ENCODE peak calls at places on chromosomes 4 and X, in six cellular contexts. E is neural progenitor cell; J is endodermal cell; P is thoracic aorta; Z is H1; Q is CD8-positive, alpha-beta memory T cell. I is an unnamed sample. For H3K4me1, the result is how much of the 10 kb centered on the place peaks cover.

GRCh38 chr4:89158884-89159503 is 47.7 kb downstream of the TIGD2 start:
- DNase-seq in J (no peak), Q (no peak), P (no peak), E (peak), Z (no peak), I (no peak)

GRCh38 chr4:119832731-119833233 is 204.2 kb upstream of the PDE5A start:
- DNase-seq in J (no peak), Z (no peak), E (no peak), P (no peak), Q (no peak), I (no peak)

GRCh38 chr4:4386296-4386735 is 586 bp upstream of the NSG1 start:
- DNase-seq in Q (peak), E (peak), Z (no peak), P (no peak), J (peak), I (peak)

GRCh38 chrX:131792789-131793462 is 230.2 kb upstream of the STK26 start:
- DNase-seq in P (no peak), Q (no peak), E (no peak), J (no peak), Z (no peak), I (peak)

GRCh38 chr4:25184056-25184455 is 23.8 kb upstream of the SEPSECS start:
- DNase-seq in E (no peak), P (no peak), Z (no peak), J (no peak), Q (no peak), I (no peak)

GRCh38 chr4:5018603-5019002 is 655 bp downstream of the CYTL1 start:
- DNase-seq in P (no peak), E (no peak), Z (no peak), J (peak), Q (no peak), I (no peak)

GRCh38 chr4:180615746-180616145 is 1627.5 kb upstream of the TENM3 start:
- DNase-seq in Z (no peak), P (no peak), Q (no peak), J (no peak), E (peak), I (no peak)

GRCh38 chr4:16031554-16032381 is 52.1 kb downstream of the PROM1 start:
- DNase-seq in Z (no peak), J (no peak), P (no peak), E (no peak), Q (no peak), I (no peak)

GRCh38 chrX:17778984-17779383 is 41.7 kb downstream of the SCML1 start:
- DNase-seq in Z (no peak), E (no peak), Q (no peak), P (no peak), J (no peak), I (no peak)

GRCh38 chr4:181548873-181549541 is 694.2 kb upstream of the TENM3 start:
- DNase-seq in P (no peak), E (no peak), J (no peak), Z (peak), Q (no peak), I (no peak)

GRCh38 chrX:141989802-141990201 is 86.1 kb downstream of the MAGEC1 start:
- DNase-seq in P (no peak), E (no peak), Q (no peak), J (no peak), Z (no peak), I (no peak)

GRCh38 chr4:133146574-133147198 is 2.4 kb upstream of the PCDH10 start:
- DNase-seq in Q (no peak), P (no peak), J (peak), E (peak), Z (no peak), I (peak)
- H3K4me1 ChIP-seq in Q (under half), P (under half), J (under half), E (under half), Z (under half), I (under half)

DNA sequence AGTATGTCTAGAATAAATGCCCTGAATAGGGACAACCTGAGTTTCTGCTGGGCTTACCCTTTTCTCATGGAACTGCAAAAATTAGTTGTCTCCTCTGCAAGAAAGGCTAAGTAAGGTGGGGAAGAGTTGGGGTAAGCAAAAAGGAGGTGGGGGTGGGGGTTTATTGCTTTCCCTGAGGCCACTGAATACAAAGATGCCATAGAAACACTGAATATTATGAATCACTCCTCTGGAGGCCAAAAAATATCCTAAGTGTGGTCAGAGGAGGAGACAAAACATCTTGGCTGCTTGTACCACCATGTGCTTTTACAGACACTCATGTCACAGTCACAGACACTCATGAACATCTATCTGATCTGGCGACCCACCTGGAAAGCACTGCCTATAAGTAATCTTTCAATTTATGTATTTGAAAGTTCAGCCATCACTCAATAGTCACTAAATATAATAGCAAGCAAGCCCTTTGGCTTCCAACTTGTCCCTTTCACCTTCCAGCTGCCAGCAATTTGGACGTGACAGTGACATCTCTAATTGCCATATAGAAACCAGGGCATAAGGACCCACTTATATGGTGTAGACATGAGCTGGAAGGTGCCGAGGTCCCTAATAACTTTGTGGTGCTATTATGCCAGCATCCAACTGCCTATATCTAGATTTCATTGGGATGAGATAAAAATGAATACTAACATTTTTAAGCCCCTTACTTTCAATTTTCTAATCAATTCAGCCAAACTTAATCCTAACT is 122.7 kb upstream of the CBR4 start:
- DNase-seq in P (no peak), Z (no peak), J (no peak), E (no peak), Q (no peak), I (no peak)
- H3K27ac ChIP-seq in P (no peak), Z (no peak), J (no peak), E (no peak), Q (no peak), I (peak)

GRCh38 chr4:94453534-94453963 is 1.8 kb downstream of the PDLIM5 start:
- DNase-seq in J (no peak), Q (no peak), P (no peak), E (no peak), Z (no peak), I (no peak)
- H3K4me1 ChIP-seq in J (under half), Q (under half), P (under half), E (under half), Z (under half), I (under half)

GRCh38 chrX:152872522-152872921 is 25.3 kb upstream of the ZNF185 start:
- DNase-seq in Z (no peak), Q (no peak), J (no peak), P (no peak), E (no peak), I (no peak)

GRCh38 chrX:152873361-152873760 is 24.5 kb upstream of the ZNF185 start:
- DNase-seq in P (no peak), Q (no peak), E (no peak), J (no peak), Z (no peak), I (no peak)

GRCh38 chrX:152871260-152871659 is 26.6 kb upstream of the ZNF185 start:
- DNase-seq in J (no peak), P (no peak), E (no peak), Q (no peak), Z (no peak), I (no peak)

GRCh38 chrX:152865232-152865920 is 32.5 kb upstream of the ZNF185 start:
- DNase-seq in Q (no peak), J (no peak), Z (no peak), E (no peak), P (no peak), I (no peak)

DNA sequence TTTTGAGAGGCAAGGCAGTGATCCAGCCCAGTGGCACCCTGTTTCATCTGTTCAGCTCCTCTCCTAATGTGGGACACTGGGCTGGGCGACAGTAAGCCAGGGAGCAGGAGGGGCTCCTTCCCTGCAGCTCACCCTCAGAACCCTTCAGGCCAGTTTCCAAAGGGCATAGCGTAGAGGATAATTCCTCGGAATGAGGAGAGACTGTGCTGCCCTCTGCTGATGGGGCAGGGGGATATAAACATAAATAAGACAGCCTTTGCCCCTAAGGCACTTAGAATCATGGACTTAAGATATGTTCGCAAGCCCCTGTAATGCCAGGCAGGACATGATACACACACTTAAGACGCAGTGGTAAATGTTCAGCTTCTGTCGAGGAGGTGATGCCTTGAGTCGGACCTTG is 27.9 kb upstream of the ZNF185 start:
- DNase-seq in Q (no peak), Z (no peak), E (no peak), J (no peak), P (no peak), I (no peak)
- H3K27ac ChIP-seq in Q (no peak), Z (no peak), E (no peak), J (no peak), P (no peak), I (no peak)

GRCh38 chr4:6499241-6499605 is 26.8 kb upstream of the PPP2R2C start:
- DNase-seq in E (no peak), J (no peak), P (no peak), Q (no peak), Z (no peak), I (no peak)

GRCh38 chr4:6498511-6499240 is 26.3 kb upstream of the PPP2R2C start:
- DNase-seq in Q (no peak), J (no peak), P (no peak), E (no peak), Z (no peak), I (no peak)

GRCh38 chr4:6502147-6502546 is 29.7 kb upstream of the PPP2R2C start:
- DNase-seq in J (no peak), P (no peak), Q (no peak), E (no peak), Z (no peak), I (no peak)

GRCh38 chr4:6501171-6501570 is 28.8 kb upstream of the PPP2R2C start:
- DNase-seq in P (no peak), Q (no peak), J (no peak), E (no peak), Z (no peak), I (no peak)

GRCh38 chr4:6500481-6501135 is 28.2 kb upstream of the PPP2R2C start:
- DNase-seq in E (no peak), Q (no peak), P (no peak), Z (no peak), J (no peak), I (no peak)
- H3K4me1 ChIP-seq in E (under half), Q (under half), P (under half), Z (under half), J (under half), I (under half)

GRCh38 chr4:76569695-76570094 is 134.7 kb downstream of the SHROOM3 start:
- DNase-seq in J (no peak), Z (no peak), E (no peak), Q (no peak), P (no peak), I (no peak)
- H3K27ac ChIP-seq in J (peak), Z (no peak), E (no peak), Q (no peak), P (peak), I (peak)

GRCh38 chr4:68344785-68345184 is 5.1 kb downstream of the YTHDC1 start:
- DNase-seq in Z (no peak), E (no peak), P (no peak), Q (no peak), J (no peak), I (no peak)
- H3K4me1 ChIP-seq in Z (under half), E (under half), P (half or more), Q (half or more), J (under half), I (under half)

DNA sequence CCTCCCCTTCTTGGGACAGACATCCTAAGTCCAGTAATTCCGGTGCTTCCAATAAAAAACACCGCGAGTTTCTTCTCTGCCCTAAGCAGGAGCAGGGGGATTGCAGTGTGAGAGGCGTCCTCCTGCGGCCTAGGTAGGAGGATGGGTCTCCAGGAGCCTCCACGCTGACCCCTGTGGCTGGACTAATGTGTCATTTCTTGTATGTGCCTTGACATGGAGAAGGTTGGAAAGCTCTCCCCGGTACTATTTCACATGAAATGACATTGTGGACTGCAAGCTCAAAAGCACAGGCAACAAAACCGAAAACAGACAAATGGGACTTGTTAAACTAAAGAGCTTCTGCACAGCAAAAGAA is 66.6 kb upstream of the ENPP6 start:
- DNase-seq in P (no peak), E (no peak), Q (no peak), Z (no peak), J (no peak), I (no peak)
- H3K27ac ChIP-seq in P (no peak), E (no peak), Q (no peak), Z (no peak), J (no peak), I (no peak)

DNA sequence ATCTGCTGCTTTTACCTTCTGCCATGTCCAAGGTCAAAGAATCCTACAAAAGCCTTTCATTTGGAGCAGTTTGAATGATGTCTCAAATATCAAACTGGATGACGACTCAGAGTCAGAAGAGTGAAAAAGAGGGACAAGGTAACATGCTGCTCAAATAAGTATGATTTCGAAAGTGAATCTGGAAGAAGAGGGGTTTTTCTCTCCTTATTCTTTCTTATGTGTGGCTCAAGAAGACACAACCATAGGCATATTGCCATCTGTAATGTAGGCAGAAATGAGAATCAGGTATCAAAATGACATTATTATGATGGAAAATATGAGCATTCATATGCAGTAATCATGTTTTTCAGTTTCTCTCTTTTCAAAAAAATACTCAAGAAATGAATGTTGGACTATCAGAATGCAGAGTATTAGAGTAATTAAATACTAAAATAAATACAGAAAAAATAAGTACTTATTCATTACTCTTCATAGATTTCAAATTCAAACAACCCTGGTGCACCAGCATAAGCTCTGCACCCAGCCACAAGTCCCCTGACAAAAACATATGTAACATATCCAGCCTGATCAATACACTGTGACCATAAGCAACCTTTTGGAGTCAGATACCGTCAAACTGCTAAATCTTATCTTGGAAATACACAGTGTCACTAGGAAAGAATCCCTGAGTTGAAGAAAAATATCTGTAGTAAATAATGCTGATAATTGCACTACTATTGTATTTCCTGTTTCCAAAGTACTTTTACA is 468.6 kb downstream of the INPP4B start:
- DNase-seq in Q (no peak), Z (no peak), P (no peak), E (no peak), J (no peak), I (no peak)
- H3K4me1 ChIP-seq in Q (half or more), Z (under half), P (under half), E (under half), J (under half), I (under half)

GRCh38 chr4:158519226-158519625 is 2.5 kb upstream of the RXFP1 start:
- DNase-seq in Z (no peak), E (no peak), J (no peak), Q (no peak), P (no peak), I (no peak)

DNA sequence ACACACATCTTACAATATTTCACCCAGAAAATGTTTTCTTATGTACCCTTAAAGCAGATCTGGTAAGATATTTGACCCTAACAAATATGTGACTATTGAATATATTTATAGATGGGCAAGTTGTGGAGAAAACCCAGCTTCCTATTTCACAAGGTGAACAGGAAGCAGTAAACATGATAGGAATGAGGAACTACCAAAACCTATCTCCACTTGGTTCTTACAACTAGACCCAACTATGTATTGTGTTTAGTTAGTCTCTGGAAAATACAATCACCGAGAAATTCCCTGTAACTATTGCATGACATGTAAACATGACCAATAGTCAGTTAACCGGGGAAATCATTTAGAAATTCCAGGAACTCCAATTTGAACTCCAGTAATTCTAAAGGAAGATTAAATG is 8.4 kb upstream of the RXFP1 start:
- DNase-seq in Q (no peak), E (no peak), J (no peak), P (no peak), Z (no peak), I (no peak)
- H3K27ac ChIP-seq in Q (no peak), E (no peak), J (no peak), P (no peak), Z (no peak), I (no peak)

I was measured in kidney.